ENCODE peak calls at places on chromosomes 16 and 17, in five cellular contexts. L is activated CD4-positive, CD25-positive, alpha-beta regulatory T cell; V is stimulated activated CD4-positive, alpha-beta T cell treated with anti-CD3 and anti-CD28 coated beads, Interleukin-2, amount 100 ng/mL, for 48 hours; S is activated T-helper 1 cell treated with anti-CD3 and anti-CD28 coated beads, Interleukin-2, amount 50 U/mL, for 16 hours; D is fibroblast of lung. M is an unnamed sample.

GRCh38 chr16:4882633-4883285 is 35.5 kb downstream of the UBN1 start:
- DNase-seq in L (no peak), V (no peak), S (no peak), D (peak), M (peak)

GRCh38 chr17:14316131-14316854 is 15.4 kb downstream of the HS3ST3B1 start:
- DNase-seq in L (no peak), V (no peak), S (no peak), D (peak), M (peak)

GRCh38 chr16:30747331-30747730 is 894 bp upstream of the PHKG2 start:
- DNase-seq in L (no peak), V (no peak), S (no peak), D (no peak), M (no peak)

GRCh38 chr16:3999479-3999868 is 116.8 kb downstream of the ADCY9 start:
- DNase-seq in L (no peak), V (no peak), S (no peak), D (peak), M (peak)

GRCh38 chr17:17700251-17700969 is 19.2 kb downstream of the RAI1 start:
- DNase-seq in L (no peak), V (no peak), S (no peak), D (no peak), M (no peak)

GRCh38 chr17:71934520-71934919 is 186.3 kb upstream of the SOX9 start:
- DNase-seq in L (no peak), V (no peak), S (no peak), D (no peak), M (no peak)

GRCh38 chr17:68674271-68674925 is 73.2 kb upstream of the FAM20A start:
- DNase-seq in L (no peak), V (no peak), S (no peak), D (no peak), M (no peak)

GRCh38 chr17:36117505-36118382 is 14.1 kb downstream of the CCL4 start:
- DNase-seq in L (no peak), V (no peak), S (peak), D (no peak), M (no peak)

GRCh38 chr16:71439531-71439930 is 2.3 kb downstream of the TLE7 start:
- DNase-seq in L (no peak), V (no peak), S (no peak), D (no peak), M (no peak)

GRCh38 chr17:40703652-40704051 is at the start of gene KRT24:
- DNase-seq in L (no peak), V (no peak), S (no peak), D (no peak), M (no peak)

GRCh38 chr16:29837833-29838232 is 17.6 kb downstream of the MVP start:
- DNase-seq in L (no peak), V (no peak), S (no peak), D (no peak), M (peak)

GRCh38 chr17:48611681-48612455 is 1.1 kb upstream of the HOXB7 start:
- DNase-seq in L (no peak), V (no peak), S (no peak), D (no peak), M (peak)

GRCh38 chr16:72094266-72094610 is 591 bp downstream of the DHX38 start:
- DNase-seq in L (no peak), V (peak), S (peak), D (no peak), M (no peak)

GRCh38 chr16:86751081-86752030 is 173.0 kb downstream of the FOXL1 start:
- DNase-seq in L (no peak), V (no peak), S (no peak), D (peak), M (peak)

GRCh38 chr16:83898463-83899271 is at the start of gene MLYCD:
- DNase-seq in L (peak), V (peak), S (peak), D (peak), M (peak)

GRCh38 chr16:54286330-54287017 is at the start of gene IRX3:
- DNase-seq in L (no peak), V (no peak), S (no peak), D (peak), M (peak)

GRCh38 chr16:11602321-11602720 is 15.6 kb upstream of the LITAF start:
- DNase-seq in L (no peak), V (no peak), S (no peak), D (no peak), M (no peak)

GRCh38 chr16:64398795-64399194 is 723.1 kb downstream of the CDH11 start:
- DNase-seq in L (no peak), V (no peak), S (no peak), D (no peak), M (no peak)

GRCh38 chr17:59783221-59784016 is 76.0 kb downstream of the VMP1 start:
- DNase-seq in L (no peak), V (no peak), S (no peak), D (peak), M (peak)

GRCh38 chr17:65415991-65416390 is 145.5 kb downstream of the AXIN2 start:
- DNase-seq in L (no peak), V (no peak), S (no peak), D (no peak), M (no peak)

GRCh38 chr17:62720126-62720850 is 87.8 kb downstream of the MARCHF10 start:
- DNase-seq in L (no peak), V (no peak), S (no peak), D (no peak), M (no peak)

M was measured in mesenchymal stem cell.